ENCODE peak calls at places on chromosomes 2 and 18, in four cellular contexts. T, C, Q and N are unnamed samples.

GRCh38 chr2:118954297-118955060 is 12.5 kb downstream of the MARCO start:
- DNase-seq in Q (no peak), C (no peak), T (no peak), N (no peak)

GRCh38 chr2:218400930-218401833 is 1.5 kb downstream of the CTDSP1 start:
- DNase-seq in T (no peak), C (no peak), Q (no peak), N (no peak)

GRCh38 chr2:100321181-100321880 is 970 bp downstream of the LONRF2 start:
- DNase-seq in C (peak), T (peak), Q (peak), N (peak)

GRCh38 chr2:239599299-239599698 is 198.5 kb upstream of the HDAC4 start:
- DNase-seq in C (no peak), T (no peak), Q (no peak), N (no peak)

GRCh38 chr2:2571301-2572198 is 240.5 kb upstream of the MYT1L start:
- DNase-seq in C (peak), T (no peak), Q (no peak), N (no peak)

GRCh38 chr2:104939570-104940235 is 85.8 kb downstream of the POU3F3 start:
- DNase-seq in Q (no peak), C (no peak), T (no peak), N (no peak)

GRCh38 chr18:58606236-58606635 is 22.7 kb downstream of the ALPK2 start:
- DNase-seq in C (no peak), Q (no peak), T (no peak), N (no peak)

GRCh38 chr2:102051659-102052366 is 60.1 kb downstream of the IL1R2 start:
- DNase-seq in C (no peak), Q (peak), T (no peak), N (peak)

GRCh38 chr2:138452324-138452723 is 49.2 kb upstream of the SPOPL start:
- DNase-seq in T (no peak), Q (no peak), C (no peak), N (no peak)

GRCh38 chr18:6106116-6106645 is 210.9 kb upstream of the TMEM200C start:
- DNase-seq in Q (no peak), T (no peak), C (no peak), N (no peak)

GRCh38 chr2:234479465-234479864 is 17.4 kb downstream of the ARL4C start:
- DNase-seq in C (no peak), T (no peak), Q (no peak), N (no peak)

GRCh38 chr2:127516031-127516430 is 10.3 kb downstream of the IWS1 start:
- DNase-seq in T (no peak), C (no peak), Q (peak), N (no peak)

GRCh38 chr2:53913721-53914120 is 54.0 kb upstream of the GPR75 start:
- DNase-seq in T (no peak), Q (peak), C (no peak), N (no peak)

GRCh38 chr2:161273038-161273760 is 35.0 kb upstream of the PSMD14 start:
- DNase-seq in C (no peak), T (peak), Q (peak), N (peak)

GRCh38 chr2:226849349-226849748 is 13.5 kb downstream of the RHBDD1 start:
- DNase-seq in Q (no peak), C (no peak), T (no peak), N (peak)

GRCh38 chr18:79765491-79766245 is 32.1 kb upstream of the KCNG2 start:
- DNase-seq in T (no peak), Q (peak), C (no peak), N (no peak)

GRCh38 chr2:166520604-166521003 is 26.6 kb upstream of the SCN7A start:
- DNase-seq in C (no peak), T (no peak), Q (no peak), N (no peak)

GRCh38 chr2:240220371-240220770 is 79.9 kb upstream of the OTOS start:
- DNase-seq in T (no peak), Q (peak), C (no peak), N (peak)

GRCh38 chr18:75624836-75625235 is 197.3 kb upstream of the SMIM21 start:
- DNase-seq in T (no peak), Q (no peak), C (no peak), N (no peak)

GRCh38 chr2:106638043-106638442 is 150.9 kb downstream of the CD8B2 start:
- DNase-seq in T (no peak), C (no peak), Q (peak), N (peak)

GRCh38 chr2:47218066-47218581 is 63.0 kb upstream of the STPG4 start:
- DNase-seq in T (no peak), Q (no peak), C (no peak), N (no peak)

GRCh38 chr2:113966171-113966570 is 76.3 kb downstream of the ACTR3 start:
- DNase-seq in T (no peak), C (no peak), Q (no peak), N (no peak)

GRCh38 chr2:175744000-175744399 is 258.1 kb downstream of the LNPK start:
- DNase-seq in T (no peak), Q (no peak), C (no peak), N (peak)

GRCh38 chr2:100632021-100632420 is 69.2 kb downstream of the PDCL3 start:
- DNase-seq in Q (no peak), C (no peak), T (no peak), N (no peak)

GRCh38 chr2:48049371-48049770 is 143.1 kb upstream of the FBXO11 start:
- DNase-seq in T (no peak), Q (no peak), C (no peak), N (no peak)

GRCh38 chr2:178008636-178009289 is 63.8 kb downstream of the PDE11A start:
- DNase-seq in Q (peak), T (no peak), C (no peak), N (no peak)

GRCh38 chr2:8876628-8877027 is 39.2 kb upstream of the KIDINS220 start:
- DNase-seq in T (no peak), C (no peak), Q (peak), N (no peak)

GRCh38 chr2:234289789-234290188 is 207.1 kb downstream of the ARL4C start:
- DNase-seq in T (no peak), C (no peak), Q (peak), N (no peak)

GRCh38 chr2:225122582-225123486 is 80.6 kb upstream of the DOCK10 start:
- DNase-seq in Q (peak), C (peak), T (no peak), N (peak)

GRCh38 chr2:225117061-225117716 is 74.9 kb upstream of the DOCK10 start:
- DNase-seq in C (no peak), Q (peak), T (no peak), N (no peak)

GRCh38 chr2:225122007-225122406 is 79.7 kb upstream of the DOCK10 start:
- DNase-seq in T (no peak), C (no peak), Q (no peak), N (peak)

GRCh38 chr2:225124311-225124832 is 82.1 kb upstream of the DOCK10 start:
- DNase-seq in Q (peak), C (no peak), T (no peak), N (no peak)

DNA sequence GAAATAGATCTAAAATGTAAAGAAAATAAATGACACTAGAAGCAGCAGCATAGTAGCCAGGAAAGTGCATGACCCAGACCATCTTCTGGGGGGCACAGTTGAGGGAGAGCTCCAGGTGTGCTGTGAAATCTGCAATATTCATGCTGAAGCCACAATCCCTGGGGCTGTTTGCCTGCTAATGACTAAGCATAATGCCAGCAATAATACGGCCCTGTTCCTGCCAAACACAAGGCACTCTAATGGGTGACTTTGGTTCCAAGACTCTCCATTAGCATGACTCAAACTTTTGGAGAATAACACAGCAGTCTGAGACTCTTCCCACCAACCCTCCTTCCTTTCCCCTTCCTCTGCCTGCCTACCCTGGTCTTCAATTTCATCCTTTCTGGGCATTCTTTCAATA is 77.9 kb upstream of the DOCK10 start:
- DNase-seq in Q (peak), C (no peak), T (no peak), N (peak)
- H2BK5ac ChIP-seq in Q (peak), C (no peak), T (no peak), N (no peak)

GRCh38 chr2:236749346-236749745 is 179.7 kb downstream of the ACKR3 start:
- DNase-seq in Q (peak), C (no peak), T (no peak), N (no peak)

GRCh38 chr2:236748801-236749200 is 179.2 kb downstream of the ACKR3 start:
- DNase-seq in Q (no peak), T (no peak), C (no peak), N (peak)

GRCh38 chr2:236747426-236747825 is 177.8 kb downstream of the ACKR3 start:
- DNase-seq in C (no peak), T (no peak), Q (no peak), N (no peak)

GRCh38 chr2:236747925-236748324 is 178.3 kb downstream of the ACKR3 start:
- DNase-seq in T (no peak), Q (no peak), C (no peak), N (no peak)

GRCh38 chr2:236748385-236748784 is 178.8 kb downstream of the ACKR3 start:
- DNase-seq in T (no peak), C (no peak), Q (no peak), N (no peak)
- H2AK5ac ChIP-seq in T (no peak), C (no peak), Q (no peak), N (no peak)

GRCh38 chr18:78494686-78495085 is 484.9 kb upstream of the SALL3 start:
- DNase-seq in C (no peak), Q (no peak), T (no peak), N (no peak)

GRCh38 chr18:78495550-78495949 is 484.1 kb upstream of the SALL3 start:
- DNase-seq in C (no peak), T (no peak), Q (no peak), N (no peak)

GRCh38 chr18:78492813-78493371 is 486.7 kb upstream of the SALL3 start:
- DNase-seq in T (no peak), Q (no peak), C (no peak), N (no peak)

GRCh38 chr18:78494204-78494603 is 485.4 kb upstream of the SALL3 start:
- DNase-seq in Q (no peak), T (no peak), C (no peak), N (peak)

DNA sequence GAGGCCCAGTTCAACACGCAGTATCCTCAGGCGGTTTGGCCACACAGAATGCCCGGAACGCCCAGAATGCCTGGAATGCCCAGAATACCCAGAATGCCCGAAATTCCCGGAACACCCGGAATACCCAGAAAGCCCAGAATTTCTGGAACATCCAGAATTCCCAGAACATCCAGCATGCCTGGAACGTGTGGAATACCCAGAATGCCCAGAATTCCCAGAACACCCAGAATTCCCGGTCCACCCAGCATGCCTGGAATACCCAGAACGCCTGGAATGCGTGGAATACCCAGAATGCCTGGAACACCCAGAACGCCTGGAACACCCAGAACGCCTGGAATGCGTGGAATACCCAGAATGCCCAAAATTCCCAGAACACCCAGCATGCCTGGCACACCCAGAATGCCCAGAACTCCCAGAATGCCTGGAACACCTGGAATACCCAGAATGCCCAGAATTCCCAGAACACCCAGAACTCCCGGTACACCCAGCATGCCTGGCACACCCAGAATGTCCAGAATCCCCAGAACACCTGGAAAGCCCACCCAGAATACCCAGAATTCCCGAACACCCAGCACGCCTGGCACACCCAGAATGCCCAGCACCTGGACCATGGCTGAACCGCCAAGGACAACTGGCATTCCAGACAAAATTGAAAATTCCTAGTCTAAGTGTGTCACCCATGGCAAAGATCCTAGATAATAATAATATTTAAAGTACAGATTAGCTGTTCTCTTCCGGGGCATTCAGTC is 487.4 kb upstream of the SALL3 start:
- DNase-seq in C (no peak), T (no peak), Q (no peak), N (peak)
- H2BK15ac ChIP-seq in C (no peak), T (no peak), Q (no peak), N (no peak)

GRCh38 chr18:13216732-13217465 is 1.7 kb upstream of the LDLRAD4 start:
- DNase-seq in C (peak), Q (no peak), T (peak), N (peak)

GRCh38 chr18:13219012-13219396 is 444 bp downstream of the LDLRAD4 start:
- DNase-seq in Q (no peak), C (no peak), T (no peak), N (no peak)

GRCh38 chr18:13218376-13219011 is at the start of gene LDLRAD4:
- DNase-seq in T (peak), C (peak), Q (no peak), N (peak)

GRCh38 chr18:13217466-13217961 is 1.0 kb upstream of the LDLRAD4 start:
- DNase-seq in C (peak), Q (peak), T (peak), N (peak)

GRCh38 chr18:13217971-13218375 is 587 bp upstream of the LDLRAD4 start:
- DNase-seq in C (peak), T (no peak), Q (no peak), N (peak)
- H2BK5ac ChIP-seq in C (no peak), T (no peak), Q (no peak), N (no peak)

GRCh38 chr2:55120634-55121359 is 70.5 kb upstream of the RTN4 start:
- DNase-seq in Q (peak), C (no peak), T (no peak), N (no peak)
- H2AK5ac ChIP-seq in Q (peak), C (no peak), T (no peak), N (no peak)